ENCODE peak calls at places on chromosomes 5 and 9, in four cellular contexts. W is myocyte, D is HuH-7, C is LoVo. E is an unnamed sample.

GRCh38 chr9:37806271-37806670 is 5.7 kb downstream of the DCAF10 start:
- DNase-seq in W (no peak), D (no peak), C (no peak), E (no peak)

GRCh38 chr9:86687788-86688187 is 259.5 kb downstream of the GAS1 start:
- DNase-seq in W (peak), D (no peak), C (no peak), E (no peak)

GRCh38 chr5:36378551-36378950 is 76.8 kb upstream of the RANBP3L start:
- DNase-seq in W (peak), D (no peak), C (no peak), E (peak)

GRCh38 chr5:59007460-59008063 is 424.7 kb downstream of the RAB3C start:
- DNase-seq in W (peak), D (no peak), C (peak), E (peak)

GRCh38 chr5:139461698-139462097 is 845 bp downstream of the ECSCR start:
- DNase-seq in W (peak), D (no peak), C (no peak), E (peak)

GRCh38 chr5:107670028-107670926 is 460 bp downstream of the EFNA5 start:
- DNase-seq in W (peak), D (no peak), C (peak), E (peak)

GRCh38 chr5:111722016-111722591 is 34.9 kb downstream of the NREP start:
- DNase-seq in W (no peak), D (no peak), C (no peak), E (no peak)

GRCh38 chr9:97601228-97601898 is 31.8 kb downstream of the TSTD2 start:
- DNase-seq in W (no peak), D (no peak), C (no peak), E (no peak)

GRCh38 chr9:95073042-95073607 is 244.4 kb downstream of the FANCC start:
- DNase-seq in W (no peak), D (peak), C (no peak), E (no peak)

GRCh38 chr9:135992486-135993408 is 31.6 kb upstream of the UBAC1 start:
- DNase-seq in W (peak), D (peak), C (no peak), E (peak)

GRCh38 chr5:165757756-165758155 is 2252.3 kb downstream of the MAT2B start:
- DNase-seq in W (no peak), D (no peak), C (no peak), E (no peak)

GRCh38 chr5:82669720-82670119 is 391.6 kb upstream of the RPS23 start:
- DNase-seq in W (no peak), D (no peak), C (no peak), E (no peak)

GRCh38 chr9:16542290-16542689 is 328.2 kb downstream of the BNC2 start:
- DNase-seq in W (no peak), D (no peak), C (no peak), E (no peak)

E was measured in LHCN-M2.